ENCODE peak calls at places on chromosomes 6 and 20, in eight cellular contexts. One of them, this sample, is unnamed.

GRCh38 chr6:121242386-121242785 is 91.9 kb downstream of the TBC1D32 start:
- DNase-seq in astrocyte: no peak
- DNase-seq in fibroblast of lung: no peak
- DNase-seq in HepG2: no peak
- DNase-seq in colonic mucosa: no peak
- DNase-seq in neuronal stem cell: no peak
- DNase-seq in mesendoderm: no peak
- DNase-seq in neural progenitor cell: no peak
- DNase-seq in this sample: no peak

GRCh38 chr6:18277181-18278006 is 13.1 kb upstream of the DEK start:
- DNase-seq in astrocyte: no peak
- DNase-seq in fibroblast of lung: no peak
- DNase-seq in HepG2: no peak
- DNase-seq in colonic mucosa: no peak
- DNase-seq in neuronal stem cell: no peak
- DNase-seq in mesendoderm: peak; percentile 29
- DNase-seq in neural progenitor cell: peak; percentile 64
- DNase-seq in this sample: peak; percentile 68

GRCh38 chr6:87407531-87407895 is 259 bp upstream of the CFAP206 start:
- DNase-seq in astrocyte: peak; percentile 18
- DNase-seq in fibroblast of lung: peak; percentile 39
- DNase-seq in HepG2: no peak
- DNase-seq in colonic mucosa: no peak
- DNase-seq in neuronal stem cell: no peak
- DNase-seq in mesendoderm: no peak
- DNase-seq in neural progenitor cell: no peak
- DNase-seq in this sample: peak; percentile 79

GRCh38 chr6:153162646-153163045 is 31.6 kb upstream of the RGS17 start:
- DNase-seq in astrocyte: no peak
- DNase-seq in fibroblast of lung: peak; percentile 21
- DNase-seq in HepG2: no peak
- DNase-seq in colonic mucosa: no peak
- DNase-seq in neuronal stem cell: no peak
- DNase-seq in mesendoderm: no peak
- DNase-seq in neural progenitor cell: no peak
- DNase-seq in this sample: no peak

GRCh38 chr6:13742961-13743735 is 31.5 kb upstream of the RANBP9 start:
- DNase-seq in astrocyte: no peak
- DNase-seq in fibroblast of lung: no peak
- DNase-seq in HepG2: no peak
- DNase-seq in colonic mucosa: no peak
- DNase-seq in neuronal stem cell: no peak
- DNase-seq in mesendoderm: no peak
- DNase-seq in neural progenitor cell: no peak
- DNase-seq in this sample: no peak

GRCh38 chr20:40945754-40946451 is 82.7 kb upstream of the TOP1 start:
- DNase-seq in astrocyte: peak; percentile 41
- DNase-seq in fibroblast of lung: peak; percentile 75
- DNase-seq in HepG2: peak; percentile 72
- DNase-seq in colonic mucosa: peak; percentile 38
- DNase-seq in neuronal stem cell: peak; percentile 65
- DNase-seq in mesendoderm: peak; percentile 86
- DNase-seq in neural progenitor cell: peak; percentile 87
- DNase-seq in this sample: peak; percentile 79

GRCh38 chr6:23002044-23002619 is 432.8 kb downstream of the HDGFL1 start:
- DNase-seq in astrocyte: no peak
- DNase-seq in fibroblast of lung: no peak
- DNase-seq in HepG2: no peak
- DNase-seq in colonic mucosa: no peak
- DNase-seq in neuronal stem cell: no peak
- DNase-seq in mesendoderm: peak; percentile 75
- DNase-seq in neural progenitor cell: no peak
- DNase-seq in this sample: peak; percentile 4

GRCh38 chr6:134303903-134304302 is 14.0 kb downstream of the SGK1 start:
- DNase-seq in astrocyte: no peak
- DNase-seq in fibroblast of lung: no peak
- DNase-seq in HepG2: no peak
- DNase-seq in colonic mucosa: no peak
- DNase-seq in neuronal stem cell: no peak
- DNase-seq in mesendoderm: no peak
- DNase-seq in neural progenitor cell: no peak
- DNase-seq in this sample: no peak

GRCh38 chr6:112189494-112189893 is 64.9 kb downstream of the LAMA4 start:
- DNase-seq in astrocyte: peak; percentile 70
- DNase-seq in fibroblast of lung: peak; percentile 50
- DNase-seq in HepG2: no peak
- DNase-seq in colonic mucosa: no peak
- DNase-seq in neuronal stem cell: no peak
- DNase-seq in mesendoderm: no peak
- DNase-seq in neural progenitor cell: no peak
- DNase-seq in this sample: peak; percentile 31

GRCh38 chr20:19886666-19887288 is 128.7 kb downstream of the RIN2 start:
- DNase-seq in astrocyte: no peak
- DNase-seq in fibroblast of lung: no peak
- DNase-seq in HepG2: no peak
- DNase-seq in colonic mucosa: peak; percentile 46
- DNase-seq in neuronal stem cell: no peak
- DNase-seq in mesendoderm: peak; percentile 65
- DNase-seq in neural progenitor cell: peak; percentile 16
- DNase-seq in this sample: no peak
- H3K9ac ChIP-seq in astrocyte: peak overlapping the region; percentile 29
- H3K9ac ChIP-seq in fibroblast of lung: no peak overlapping the region
- H3K9ac ChIP-seq in HepG2: peak overlapping the region; percentile 46
- H3K9ac ChIP-seq in colonic mucosa: peak overlapping the region; percentile 71
- H3K9ac ChIP-seq in neuronal stem cell: no peak overlapping the region
- H3K9ac ChIP-seq in mesendoderm: no peak overlapping the region
- H3K9ac ChIP-seq in neural progenitor cell: no peak overlapping the region
- H3K9ac ChIP-seq in this sample: peak overlapping the region; percentile 60

GRCh38 chr20:9409981-9410380 is 104.4 kb upstream of the LAMP5 start:
- DNase-seq in astrocyte: peak; percentile 90
- DNase-seq in fibroblast of lung: peak; percentile 76
- DNase-seq in HepG2: no peak
- DNase-seq in colonic mucosa: no peak
- DNase-seq in neuronal stem cell: no peak
- DNase-seq in mesendoderm: peak; percentile 67
- DNase-seq in neural progenitor cell: no peak
- DNase-seq in this sample: peak; percentile 71

GRCh38 chr20:9408422-9409300 is 105.7 kb upstream of the LAMP5 start:
- DNase-seq in astrocyte: peak; percentile 94
- DNase-seq in fibroblast of lung: peak; percentile 64
- DNase-seq in HepG2: no peak
- DNase-seq in colonic mucosa: no peak
- DNase-seq in neuronal stem cell: no peak
- DNase-seq in mesendoderm: no peak
- DNase-seq in neural progenitor cell: no peak
- DNase-seq in this sample: peak; percentile 57

GRCh38 chr20:9411833-9412232 is 102.6 kb upstream of the LAMP5 start:
- DNase-seq in astrocyte: no peak
- DNase-seq in fibroblast of lung: no peak
- DNase-seq in HepG2: no peak
- DNase-seq in colonic mucosa: no peak
- DNase-seq in neuronal stem cell: no peak
- DNase-seq in mesendoderm: no peak
- DNase-seq in neural progenitor cell: no peak
- DNase-seq in this sample: no peak

GRCh38 chr20:9407805-9408421 is 106.5 kb upstream of the LAMP5 start:
- DNase-seq in astrocyte: peak; percentile 50
- DNase-seq in fibroblast of lung: peak; percentile 83
- DNase-seq in HepG2: peak; percentile 65
- DNase-seq in colonic mucosa: peak; percentile 65
- DNase-seq in neuronal stem cell: peak; percentile 68
- DNase-seq in mesendoderm: peak; percentile 76
- DNase-seq in neural progenitor cell: peak; percentile 67
- DNase-seq in this sample: peak; percentile 87

DNA sequence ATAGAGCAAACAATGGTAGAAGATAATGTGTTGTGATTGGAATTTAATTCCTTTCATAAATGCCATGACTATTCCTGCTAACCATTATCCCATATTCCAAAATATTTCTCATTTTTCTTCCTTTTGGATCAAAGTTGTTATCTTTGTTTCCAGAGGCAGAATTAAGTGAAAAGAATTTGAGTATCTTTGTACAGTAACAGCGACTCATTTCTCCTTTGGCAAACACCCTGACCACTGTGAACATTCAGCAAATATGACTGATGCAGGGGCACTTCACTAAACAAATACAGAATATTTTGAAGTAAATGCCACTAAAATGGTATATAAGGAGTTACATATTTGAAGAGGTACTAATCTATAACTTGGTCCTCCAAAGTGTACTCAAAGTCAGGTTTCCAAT is 105.0 kb upstream of the LAMP5 start:
- DNase-seq in astrocyte: peak; percentile 66
- DNase-seq in fibroblast of lung: no peak
- DNase-seq in HepG2: no peak
- DNase-seq in colonic mucosa: no peak
- DNase-seq in neuronal stem cell: no peak
- DNase-seq in mesendoderm: no peak
- DNase-seq in neural progenitor cell: no peak
- DNase-seq in this sample: peak; percentile 43
- H3K4me3 ChIP-seq in astrocyte: no peak overlapping the region
- H3K4me3 ChIP-seq in fibroblast of lung: no peak overlapping the region
- H3K4me3 ChIP-seq in HepG2: no peak overlapping the region
- H3K4me3 ChIP-seq in colonic mucosa: no peak overlapping the region
- H3K4me3 ChIP-seq in neuronal stem cell: no peak overlapping the region
- H3K4me3 ChIP-seq in mesendoderm: no peak overlapping the region
- H3K4me3 ChIP-seq in neural progenitor cell: no peak overlapping the region
- H3K4me3 ChIP-seq in this sample: no peak overlapping the region

DNA sequence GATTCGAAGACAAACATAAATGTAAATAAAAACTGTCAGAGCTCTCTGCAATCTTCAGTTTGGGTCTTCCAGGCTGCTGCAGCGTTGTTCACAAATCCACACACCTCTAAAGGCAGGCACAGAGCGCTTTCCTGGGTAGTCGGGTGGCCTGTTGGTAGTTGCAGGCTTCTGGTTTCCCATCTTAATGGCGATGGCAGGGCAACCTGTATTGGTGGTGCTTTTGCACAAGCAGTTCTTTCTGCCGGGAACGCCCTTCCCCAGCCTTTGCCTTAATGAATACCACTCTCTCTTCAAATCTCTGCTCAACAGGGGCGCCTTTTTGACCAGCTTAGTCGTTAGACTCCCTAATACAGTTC is 723 bp upstream of the IFT52 start:
- DNase-seq in astrocyte: no peak
- DNase-seq in fibroblast of lung: no peak
- DNase-seq in HepG2: peak; percentile 30
- DNase-seq in colonic mucosa: peak; percentile 25
- DNase-seq in neuronal stem cell: no peak
- DNase-seq in mesendoderm: peak; percentile 28
- DNase-seq in neural progenitor cell: peak; percentile 67
- DNase-seq in this sample: no peak
- H3K9ac ChIP-seq in astrocyte: peak overlapping the region; percentile 87
- H3K9ac ChIP-seq in fibroblast of lung: no peak overlapping the region
- H3K9ac ChIP-seq in HepG2: peak overlapping the region; percentile 73
- H3K9ac ChIP-seq in colonic mucosa: peak overlapping the region; percentile 72
- H3K9ac ChIP-seq in neuronal stem cell: no peak overlapping the region
- H3K9ac ChIP-seq in mesendoderm: peak overlapping the region; percentile 80
- H3K9ac ChIP-seq in neural progenitor cell: peak overlapping the region; percentile 71
- H3K9ac ChIP-seq in this sample: peak overlapping the region; percentile 90

GRCh38 chr6:26538572-26538902 is 371 bp downstream of the HMGN4 start:
- DNase-seq in astrocyte: no peak
- DNase-seq in fibroblast of lung: no peak
- DNase-seq in HepG2: no peak
- DNase-seq in colonic mucosa: no peak
- DNase-seq in neuronal stem cell: no peak
- DNase-seq in mesendoderm: peak; percentile 85
- DNase-seq in neural progenitor cell: peak; percentile 76
- DNase-seq in this sample: no peak
- H3K4me3 ChIP-seq in astrocyte: peak overlapping the region; percentile 97
- H3K4me3 ChIP-seq in fibroblast of lung: peak overlapping the region; percentile 78
- H3K4me3 ChIP-seq in HepG2: peak overlapping the region; percentile 89
- H3K4me3 ChIP-seq in colonic mucosa: peak overlapping the region; percentile 77
- H3K4me3 ChIP-seq in neuronal stem cell: peak overlapping the region; percentile 89
- H3K4me3 ChIP-seq in mesendoderm: peak overlapping the region; percentile 91
- H3K4me3 ChIP-seq in neural progenitor cell: peak overlapping the region; percentile 79
- H3K4me3 ChIP-seq in this sample: peak overlapping the region; percentile 90

This sample was measured in adipocyte.